ENCODE peak calls at places on chromosomes 5 and 9, in ten cellular contexts. D is effector memory CD4-positive, alpha-beta T cell; R is pancreas; B is GM23248; W is CD4-positive, alpha-beta T cell; M is left lung; N is SK-N-SH; X is RWPE1; C is brain microvascular endothelial cell; F is breast epithelium. U is an unnamed sample.

GRCh38 chr9:107621436-107621835 is 131.9 kb upstream of the KLF4 start:
- DNase-seq in F (no peak), R (no peak), M (no peak), D (no peak), W (no peak), C (no peak), B (no peak), N (no peak), X (no peak), U (no peak)

GRCh38 chr9:114321759-114322158 is 1.1 kb upstream of the ORM1 start:
- DNase-seq in F (no peak), N (no peak), R (no peak), W (no peak), M (no peak), D (no peak), C (peak), B (peak), X (no peak), U (no peak)

GRCh38 chr5:35026280-35026840 is 21.4 kb downstream of the AGXT2 start:
- DNase-seq in B (no peak), C (no peak), N (no peak), R (no peak), X (no peak), D (no peak), M (no peak), F (no peak), W (no peak), U (no peak)

GRCh38 chr5:32445831-32446614 is 1.5 kb upstream of the ZFR start:
- DNase-seq in C (no peak), X (no peak), B (no peak), F (peak), D (no peak), R (no peak), M (no peak), W (no peak), N (no peak), U (no peak)

GRCh38 chr5:25334288-25334790 is 689.6 kb upstream of the CDH10 start:
- DNase-seq in W (no peak), C (no peak), F (no peak), N (no peak), M (no peak), D (no peak), R (no peak), B (no peak), X (no peak), U (no peak)

GRCh38 chr5:51278458-51279049 is 104.7 kb upstream of the ISL1 start:
- DNase-seq in X (no peak), C (no peak), N (peak), D (no peak), R (no peak), W (no peak), M (no peak), F (no peak), B (no peak), U (no peak)

GRCh38 chr5:43036856-43037711 is 3.0 kb downstream of the ANXA2R start:
- DNase-seq in C (peak), B (peak), W (no peak), X (no peak), N (no peak), M (no peak), R (no peak), D (no peak), F (no peak), U (no peak)

GRCh38 chr5:53479045-53479655 is 1.3 kb upstream of the FST start:
- DNase-seq in R (no peak), C (no peak), M (no peak), D (no peak), X (peak), N (peak), F (no peak), B (no peak), W (no peak), U (no peak)

GRCh38 chr5:135324897-135325650 is 74.0 kb downstream of the MACROH2A1 start:
- DNase-seq in M (no peak), W (peak), R (no peak), N (no peak), B (no peak), X (peak), D (no peak), C (no peak), F (no peak), U (no peak)

GRCh38 chr9:137381501-137382443 is 41.2 kb downstream of the EXD3 start:
- DNase-seq in D (no peak), R (no peak), B (no peak), X (no peak), N (peak), F (no peak), M (peak), W (no peak), C (no peak), U (no peak)

GRCh38 chr9:34171753-34172535 is 6.9 kb upstream of the UBAP1 start:
- DNase-seq in F (no peak), N (no peak), W (no peak), D (peak), R (no peak), X (no peak), M (peak), C (no peak), B (no peak), U (no peak)

GRCh38 chr5:178238711-178239592 is 6.3 kb upstream of the PHYKPL start:
- DNase-seq in W (no peak), X (no peak), F (no peak), B (no peak), N (no peak), D (no peak), C (no peak), M (no peak), R (no peak), U (no peak)

GRCh38 chr9:126128494-126129142 is 198.0 kb upstream of the MVB12B start:
- DNase-seq in D (no peak), W (no peak), M (no peak), C (no peak), N (peak), R (no peak), X (no peak), B (no peak), F (no peak), U (no peak)

GRCh38 chr9:88722753-88723152 is 187.8 kb downstream of the NXNL2 start:
- DNase-seq in N (no peak), D (no peak), M (no peak), X (peak), F (no peak), W (no peak), B (no peak), R (no peak), C (no peak), U (no peak)

GRCh38 chr9:99490736-99491135 is 268.7 kb downstream of the SEC61B start:
- DNase-seq in M (no peak), W (no peak), C (peak), X (no peak), D (no peak), N (no peak), F (no peak), B (peak), R (no peak), U (no peak)

GRCh38 chr5:102049517-102049916 is 246.6 kb downstream of the SLCO4C1 start:
- DNase-seq in C (no peak), M (no peak), N (no peak), W (no peak), B (no peak), D (no peak), X (no peak), R (no peak), F (no peak), U (no peak)

GRCh38 chr5:137705106-137705505 is 30.8 kb downstream of the KLHL3 start:
- DNase-seq in B (peak), M (no peak), W (no peak), N (no peak), C (peak), X (no peak), F (no peak), R (no peak), D (no peak), U (no peak)

GRCh38 chr9:70494221-70494620 is 79.8 kb upstream of the KLF9 start:
- DNase-seq in N (no peak), B (no peak), R (no peak), F (no peak), W (no peak), D (no peak), X (no peak), C (no peak), M (no peak), U (peak)

GRCh38 chr5:159489779-159490178 is 159.5 kb upstream of the IL12B start:
- DNase-seq in B (no peak), N (no peak), R (no peak), C (no peak), F (no peak), W (no peak), D (no peak), X (no peak), M (no peak), U (no peak)

GRCh38 chr5:526456-527088 is 2.3 kb upstream of the SLC9A3 start:
- DNase-seq in R (no peak), C (no peak), N (no peak), X (no peak), F (no peak), B (no peak), D (no peak), M (no peak), W (no peak), U (peak)

GRCh38 chr5:93462916-93463315 is 118.1 kb downstream of the NR2F1-AS1 start:
- DNase-seq in W (no peak), D (no peak), C (no peak), F (no peak), R (no peak), X (no peak), B (no peak), M (no peak), N (no peak), U (no peak)

GRCh38 chr9:134026981-134027380 is 1.7 kb downstream of the BRD3OS start:
- DNase-seq in D (no peak), C (no peak), W (no peak), M (no peak), X (no peak), N (no peak), F (no peak), R (no peak), B (no peak), U (no peak)

GRCh38 chr9:131625848-131626670 is 80.7 kb downstream of the PRRT1B start:
- DNase-seq in C (no peak), M (no peak), D (peak), B (no peak), N (peak), F (no peak), X (no peak), R (no peak), W (no peak), U (no peak)
- H3K27ac ChIP-seq in C (no peak), M (no peak), D (peak), B (no peak), N (no peak), F (peak), X (peak), R (peak), W (no peak), U (peak)

DNA sequence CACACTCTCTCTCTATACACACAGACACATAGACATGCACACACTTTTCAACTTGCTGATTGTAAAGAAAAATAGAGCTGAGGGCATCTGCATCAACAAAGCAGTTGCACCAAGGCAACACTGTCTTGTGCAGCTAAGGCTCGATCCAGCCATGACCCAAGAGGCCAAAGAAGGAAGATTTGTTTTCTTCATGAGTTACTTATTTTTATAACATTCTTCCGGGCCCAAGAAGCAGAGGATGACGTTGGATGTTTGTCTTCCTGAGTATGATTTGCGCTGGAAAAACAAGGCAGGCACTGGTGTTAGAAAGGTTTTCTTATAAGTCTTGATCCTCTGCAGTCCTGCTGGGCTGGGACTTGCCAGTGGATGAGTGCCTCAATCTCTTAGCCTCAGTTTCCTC is 344.1 kb downstream of the ADAMTS6 start:
- DNase-seq in W (no peak), R (no peak), F (no peak), C (peak), X (no peak), M (no peak), D (no peak), B (no peak), N (no peak), U (no peak)
- H3K27ac ChIP-seq in W (no peak), R (no peak), F (no peak), C (peak), X (no peak), M (no peak), D (no peak), B (no peak), N (no peak), U (no peak)

GRCh38 chr9:115733318-115733717 is 420.3 kb upstream of the PAPPA start:
- DNase-seq in X (no peak), D (no peak), W (no peak), F (no peak), C (peak), N (no peak), B (peak), M (no peak), R (no peak), U (no peak)

GRCh38 chr9:115739096-115739875 is 414.3 kb upstream of the PAPPA start:
- DNase-seq in D (no peak), B (peak), C (no peak), M (no peak), N (no peak), X (no peak), R (no peak), W (no peak), F (no peak), U (no peak)

GRCh38 chr9:115730396-115730795 is 423.2 kb upstream of the PAPPA start:
- DNase-seq in F (no peak), N (no peak), B (peak), C (no peak), W (no peak), R (no peak), M (no peak), D (no peak), X (no peak), U (no peak)

GRCh38 chr9:115730845-115731244 is 422.7 kb upstream of the PAPPA start:
- DNase-seq in X (no peak), F (no peak), C (no peak), W (no peak), D (no peak), N (no peak), M (no peak), R (no peak), B (peak), U (no peak)

DNA sequence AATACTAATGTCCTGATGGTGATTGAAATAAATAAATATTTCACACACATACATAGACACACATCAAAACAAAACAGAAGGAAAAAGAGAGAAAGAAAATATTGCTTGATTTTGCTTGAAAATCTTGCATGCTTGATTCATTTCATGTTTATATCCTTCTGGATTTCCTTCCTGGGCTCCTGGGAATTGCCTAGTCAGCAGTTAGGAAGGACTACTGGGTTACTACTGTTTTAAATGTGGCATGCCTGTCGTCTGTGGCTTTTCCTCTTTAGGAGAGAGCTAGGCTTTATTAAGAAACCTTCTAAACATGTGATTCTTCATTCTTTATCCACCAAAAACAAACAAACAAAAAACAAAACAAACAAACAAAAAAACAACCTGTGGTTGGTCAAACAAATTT is 419.9 kb upstream of the PAPPA start:
- DNase-seq in W (no peak), M (no peak), R (no peak), C (no peak), B (peak), D (no peak), X (no peak), N (no peak), F (no peak), U (no peak)
- H3K27ac ChIP-seq in W (no peak), M (no peak), R (no peak), C (peak), B (no peak), D (no peak), X (no peak), N (peak), F (no peak), U (no peak)

DNA sequence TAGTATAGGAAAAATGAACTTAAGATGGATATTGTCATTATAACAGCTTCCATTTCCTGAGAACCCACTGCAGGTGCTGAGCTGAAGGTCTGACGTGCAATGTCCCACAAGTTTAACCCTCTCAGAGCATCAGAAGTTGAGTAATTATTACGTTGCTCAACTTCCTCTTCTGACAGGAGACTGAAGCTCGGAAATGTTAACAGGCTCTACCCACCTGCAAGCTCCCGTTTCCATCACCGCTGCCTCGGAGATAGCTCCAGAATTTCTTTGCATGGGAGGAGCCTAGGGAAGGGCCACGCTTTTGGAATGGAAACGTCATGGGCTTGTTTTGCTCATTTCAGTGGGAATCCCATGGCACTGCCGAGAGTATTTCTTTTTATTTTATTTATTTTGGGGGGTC is 1.0 kb upstream of the NTMT1 start:
- DNase-seq in X (no peak), D (no peak), B (no peak), F (no peak), C (no peak), W (no peak), M (no peak), R (no peak), N (no peak), U (no peak)
- H3K27ac ChIP-seq in X (peak), D (no peak), B (no peak), F (peak), C (no peak), W (peak), M (peak), R (no peak), N (no peak), U (peak)

DNA sequence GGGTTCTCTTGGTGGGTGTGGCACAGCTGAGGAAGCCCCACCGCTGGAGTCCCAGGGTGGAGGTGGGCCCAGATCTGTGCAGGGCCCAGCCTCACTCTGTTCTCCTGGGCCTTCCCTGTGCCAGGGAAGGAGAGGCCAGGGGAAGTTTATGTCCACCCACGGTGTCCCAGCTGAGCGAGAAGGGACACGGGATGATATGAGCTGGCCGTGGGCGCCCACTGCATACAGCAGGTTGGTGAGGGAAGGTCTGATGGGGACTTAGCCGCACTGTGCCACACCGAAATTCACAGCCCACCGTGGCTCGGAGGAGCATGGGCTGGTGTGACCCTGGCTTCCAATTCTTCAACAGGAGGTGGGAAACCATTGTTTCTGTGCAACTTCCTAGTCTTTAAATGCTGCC is 33.9 kb downstream of the UNC5A start:
- DNase-seq in W (no peak), F (no peak), D (no peak), X (no peak), N (no peak), C (no peak), B (no peak), R (no peak), M (no peak), U (no peak)
- H3K27ac ChIP-seq in W (no peak), F (no peak), D (no peak), X (peak), N (no peak), C (no peak), B (no peak), R (no peak), M (no peak), U (no peak)

DNA sequence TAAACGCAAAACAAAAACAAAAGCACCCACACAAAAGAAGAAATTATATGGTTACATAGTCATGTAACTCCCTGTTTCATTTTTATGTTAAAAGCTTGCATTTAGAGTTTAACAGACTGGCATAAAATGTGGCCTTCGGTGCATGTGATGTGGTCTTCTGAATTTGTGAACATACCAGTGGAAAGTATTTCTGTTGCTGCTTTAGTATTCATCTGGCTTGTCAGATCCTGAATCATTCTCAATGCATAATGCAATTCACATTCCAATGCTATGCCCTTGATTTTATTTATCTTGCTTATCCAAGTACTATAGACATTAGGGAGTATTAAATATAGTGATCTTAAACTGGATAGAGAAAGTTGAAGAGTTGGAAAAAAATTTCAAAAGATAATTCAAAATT is 740.2 kb upstream of the ZNF608 start:
- DNase-seq in N (no peak), B (peak), R (no peak), C (peak), D (no peak), M (no peak), F (no peak), X (peak), W (no peak), U (no peak)
- H3K27ac ChIP-seq in N (peak), B (no peak), R (no peak), C (no peak), D (no peak), M (no peak), F (no peak), X (no peak), W (no peak), U (no peak)

DNA sequence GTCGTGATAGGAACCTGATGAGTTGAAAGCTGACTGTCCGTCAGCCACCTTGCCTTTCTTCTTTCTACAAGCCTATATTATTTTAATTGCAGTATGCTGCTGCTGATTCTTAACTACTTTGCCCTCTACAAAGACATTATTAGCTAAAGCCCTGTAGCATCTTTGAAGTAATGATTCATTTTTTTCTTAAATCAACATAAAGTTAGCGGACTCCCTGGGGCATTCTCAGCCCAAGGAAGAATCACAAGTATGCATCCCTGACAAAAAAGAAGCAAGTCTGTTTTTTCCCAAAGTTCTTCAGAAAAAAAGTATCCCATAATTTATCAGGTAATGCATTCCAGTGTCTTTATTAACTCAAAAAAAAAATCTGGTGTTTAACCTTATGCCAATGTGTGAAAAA is 69.5 kb upstream of the TAS2R1 start:
- DNase-seq in D (no peak), W (no peak), X (no peak), C (peak), B (peak), R (no peak), M (no peak), N (no peak), F (no peak), U (no peak)
- H3K27ac ChIP-seq in D (no peak), W (no peak), X (no peak), C (peak), B (no peak), R (no peak), M (no peak), N (no peak), F (no peak), U (no peak)

DNA sequence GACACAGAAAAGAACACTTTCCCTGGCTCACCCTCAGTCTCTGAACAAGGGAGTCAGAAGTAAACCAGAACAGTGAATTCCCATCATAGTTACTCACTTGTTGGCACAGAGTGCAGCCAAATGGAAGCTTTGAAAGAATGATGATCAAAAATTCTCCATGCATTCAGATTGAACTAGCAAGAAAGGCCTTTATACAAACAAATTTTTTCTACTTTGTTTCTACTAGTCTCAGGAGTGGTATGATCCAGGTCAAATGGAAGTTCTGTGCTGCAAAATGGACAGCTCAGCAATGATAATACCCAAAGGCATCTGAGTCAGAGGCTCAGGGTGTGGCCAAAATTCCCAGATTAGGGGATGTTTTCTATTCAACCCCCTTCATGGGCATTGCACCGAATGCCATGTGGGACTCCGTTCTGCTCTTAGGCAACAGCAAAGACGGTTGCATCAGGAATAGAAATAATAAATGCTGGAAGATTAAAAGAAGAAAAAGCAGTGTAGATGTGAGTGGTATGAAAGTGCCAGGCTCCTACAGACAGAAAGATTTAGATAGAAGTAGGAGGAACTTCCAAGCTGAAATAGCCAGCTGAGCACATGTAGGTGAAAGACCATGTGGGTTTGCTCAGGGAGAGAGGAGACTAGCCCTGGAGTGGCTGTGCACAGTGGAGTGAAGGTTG is 24.0 kb upstream of the ASPN start:
- DNase-seq in N (no peak), W (no peak), C (peak), D (no peak), R (no peak), M (no peak), B (peak), X (peak), F (no peak), U (no peak)
- H3K27ac ChIP-seq in N (peak), W (no peak), C (peak), D (no peak), R (no peak), M (peak), B (peak), X (peak), F (peak), U (peak)